ENCODE peak calls at places on chromosome 9, in four cellular contexts. B is GM13977, K is heart right ventricle, S is astrocyte. H is an unnamed sample.

GRCh38 chr9:136533775-136534157 is 12.1 kb downstream of the NOTCH1 start:
- DNase-seq in B (no peak), K (no peak), S (no peak), H (no peak)

GRCh38 chr9:135085830-135086546 is 1.5 kb upstream of the OLFM1 start:
- DNase-seq in B (peak), K (peak), S (peak), H (no peak)

GRCh38 chr9:121735065-121735791 is 83.8 kb downstream of the DAB2IP start:
- DNase-seq in B (peak), K (no peak), S (peak), H (peak)

GRCh38 chr9:100229136-100229535 is 123.6 kb downstream of the TEX10 start:
- DNase-seq in B (no peak), K (no peak), S (no peak), H (no peak)

GRCh38 chr9:134210908-134211810 is 46.8 kb upstream of the RNU6ATAC start:
- DNase-seq in B (no peak), K (peak), S (no peak), H (no peak)

GRCh38 chr9:84799231-84799630 is 129.7 kb downstream of the NTRK2 start:
- DNase-seq in B (no peak), K (no peak), S (no peak), H (no peak)

GRCh38 chr9:110864011-110864410 is 174.3 kb downstream of the LPAR1 start:
- DNase-seq in B (no peak), K (no peak), S (no peak), H (no peak)

GRCh38 chr9:81633952-81634421 is 55.4 kb downstream of the TLE1 start:
- DNase-seq in B (no peak), K (no peak), S (no peak), H (no peak)

GRCh38 chr9:99824378-99825157 is 2.9 kb downstream of the NR4A3 start:
- DNase-seq in B (peak), K (peak), S (no peak), H (peak)

GRCh38 chr9:97373311-97373710 is 38.6 kb upstream of the TDRD7 start:
- DNase-seq in B (no peak), K (no peak), S (no peak), H (no peak)

GRCh38 chr9:95049761-95050160 is 267.7 kb downstream of the FANCC start:
- DNase-seq in B (no peak), K (no peak), S (no peak), H (no peak)

GRCh38 chr9:122810306-122810946 is 10.5 kb downstream of the OR1K1 start:
- DNase-seq in B (peak), K (peak), S (peak), H (no peak)

GRCh38 chr9:93020785-93021670 is 37.5 kb upstream of the SUSD3 start:
- DNase-seq in B (no peak), K (no peak), S (no peak), H (no peak)
- TF ChIP-seq CTCF in B (peak), K (no peak), S (no peak), H (no peak)

GRCh38 chr9:107258919-107259318 is 24.2 kb upstream of the RAD23B start:
- DNase-seq in B (no peak), K (no peak), S (no peak), H (no peak)

GRCh38 chr9:107261106-107261505 is 22.0 kb upstream of the RAD23B start:
- DNase-seq in B (no peak), K (no peak), S (no peak), H (no peak)

GRCh38 chr9:107263289-107263688 is 19.8 kb upstream of the RAD23B start:
- DNase-seq in B (no peak), K (no peak), S (no peak), H (no peak)

GRCh38 chr9:107260437-107261081 is 22.5 kb upstream of the RAD23B start:
- DNase-seq in B (peak), K (no peak), S (no peak), H (no peak)
- TF ChIP-seq CTCF in B (no peak), K (no peak), S (no peak), H (no peak)

DNA sequence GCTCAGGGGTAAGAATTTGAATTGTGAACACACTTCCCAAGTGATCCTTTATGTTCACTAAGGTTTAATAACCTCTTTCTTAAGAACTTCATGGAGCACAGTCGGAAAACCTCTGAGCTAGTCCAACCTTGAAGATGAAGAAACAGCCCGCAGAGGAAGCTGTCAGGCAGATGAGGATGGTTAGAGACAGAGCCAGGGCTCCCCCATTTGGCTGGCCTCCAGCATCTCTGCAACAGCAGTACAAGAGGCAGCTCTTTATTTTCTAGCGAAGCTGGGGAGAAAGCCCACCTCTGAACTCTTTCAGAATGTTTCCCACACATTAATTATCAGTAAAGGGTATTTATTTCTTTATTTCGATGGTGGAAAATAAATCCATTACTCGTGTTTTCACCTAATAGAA is 350.8 kb downstream of the DMRT2 start:
- DNase-seq in B (no peak), K (no peak), S (no peak), H (no peak)
- TF ChIP-seq CTCF in B (no peak), K (no peak), S (no peak), H (no peak)

DNA sequence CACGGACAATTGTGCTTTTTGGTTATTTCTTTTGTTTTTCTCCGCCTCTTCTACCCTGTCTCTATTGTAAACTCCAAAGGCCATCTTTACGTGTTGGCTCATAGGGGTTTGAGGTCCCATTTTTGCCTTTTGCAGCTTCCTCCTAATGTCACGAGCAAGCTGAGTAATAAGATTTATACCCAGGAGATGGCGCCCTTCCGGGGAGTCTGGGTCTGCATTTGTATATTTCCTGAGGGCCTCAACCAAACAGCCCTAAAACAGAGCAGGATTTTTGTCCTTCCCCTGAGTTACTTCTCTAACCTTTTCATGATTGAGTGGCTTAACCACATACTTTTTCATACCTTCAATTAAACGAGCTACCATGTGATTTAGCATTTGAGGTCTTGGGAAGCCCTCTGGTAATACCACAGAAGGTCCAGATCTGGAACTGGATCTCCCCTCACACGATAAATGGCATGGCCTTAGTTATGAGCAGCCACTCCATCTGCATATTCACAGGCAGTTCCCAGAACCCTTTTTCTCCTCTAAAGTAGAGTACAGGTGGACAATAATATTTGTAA is 11.2 kb upstream of the CFAP95 start:
- DNase-seq in B (no peak), K (no peak), S (no peak), H (no peak)
- TF ChIP-seq CTCF in B (peak), K (no peak), S (peak), H (peak)

GRCh38 chr9:4732890-4733289 is 8.1 kb downstream of the AK3 start:
- DNase-seq in B (no peak), K (no peak), S (no peak), H (no peak)
- TF ChIP-seq CTCF in B (no peak), K (no peak), S (no peak), H (no peak)

GRCh38 chr9:128149001-128149701 is at the start of gene LCN2:
- DNase-seq in B (no peak), K (no peak), S (no peak), H (no peak)
- TF ChIP-seq CTCF in B (no peak), K (no peak), S (no peak), H (no peak)

GRCh38 chr9:75184471-75184870 is 96.2 kb downstream of the OSTF1 start:
- DNase-seq in B (no peak), K (no peak), S (no peak), H (no peak)

GRCh38 chr9:75188756-75189155 is 100.4 kb downstream of the OSTF1 start:
- DNase-seq in B (no peak), K (no peak), S (no peak), H (no peak)

GRCh38 chr9:75183293-75183692 is 95.0 kb downstream of the OSTF1 start:
- DNase-seq in B (no peak), K (no peak), S (no peak), H (no peak)

GRCh38 chr9:75186767-75187380 is 98.6 kb downstream of the OSTF1 start:
- DNase-seq in B (peak), K (no peak), S (no peak), H (no peak)

GRCh38 chr9:75185585-75186170 is 97.4 kb downstream of the OSTF1 start:
- DNase-seq in B (peak), K (no peak), S (no peak), H (no peak)
- TF ChIP-seq CTCF in B (peak), K (peak), S (peak), H (peak)

GRCh38 chr9:126665696-126666035 is 51.9 kb downstream of the LMX1B start:
- DNase-seq in B (no peak), K (no peak), S (no peak), H (no peak)

GRCh38 chr9:126667190-126668055 is 53.7 kb downstream of the LMX1B start:
- DNase-seq in B (no peak), K (no peak), S (no peak), H (no peak)

GRCh38 chr9:126663661-126664072 is 49.9 kb downstream of the LMX1B start:
- DNase-seq in B (no peak), K (peak), S (no peak), H (no peak)

GRCh38 chr9:126666155-126666803 is 52.6 kb downstream of the LMX1B start:
- DNase-seq in B (no peak), K (no peak), S (no peak), H (no peak)

GRCh38 chr9:126664893-126665695 is 51.4 kb downstream of the LMX1B start:
- DNase-seq in B (no peak), K (no peak), S (no peak), H (no peak)
- TF ChIP-seq CTCF in B (no peak), K (no peak), S (no peak), H (no peak)

DNA sequence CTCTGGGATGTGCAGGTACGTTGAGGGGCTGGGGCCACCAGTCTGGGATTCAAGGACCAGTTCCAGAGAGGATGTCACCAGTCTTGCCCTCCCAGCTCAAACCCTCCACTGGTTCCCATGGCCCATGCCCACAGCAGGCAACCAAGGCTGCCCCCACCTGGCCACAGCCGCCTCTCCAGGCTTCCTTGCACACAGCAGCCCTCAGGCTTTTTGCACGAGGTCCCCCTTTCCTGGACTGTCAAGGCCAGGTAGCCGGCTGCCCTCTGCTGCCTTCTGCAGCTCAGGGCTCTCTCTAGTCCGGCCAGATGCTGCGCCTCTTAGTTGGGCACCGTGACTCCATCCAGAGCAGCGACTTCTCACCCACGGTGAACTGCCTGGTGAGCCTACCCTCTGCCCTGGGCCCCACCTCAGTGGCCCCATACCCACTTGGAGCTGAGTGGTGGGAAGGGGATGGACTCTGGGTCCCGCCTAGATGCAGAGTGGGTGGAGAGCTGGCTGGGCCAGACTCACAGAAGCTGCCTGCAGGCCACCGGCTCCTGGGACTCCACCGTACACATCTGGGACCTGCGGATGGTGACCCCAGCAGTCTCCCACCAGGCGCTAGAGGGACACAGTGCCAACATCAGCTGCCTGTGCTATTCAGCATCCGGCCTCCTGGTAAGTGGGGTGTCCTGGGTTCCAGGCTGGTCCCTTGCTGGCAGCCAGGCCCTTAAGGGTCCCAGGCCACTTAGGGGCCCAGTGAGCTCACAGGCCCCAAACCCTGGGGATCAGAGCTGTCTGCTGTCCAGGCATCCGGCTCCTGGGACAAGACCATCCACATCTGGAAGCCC is 2.9 kb downstream of the WDR38 start:
- DNase-seq in B (no peak), K (no peak), S (no peak), H (no peak)
- TF ChIP-seq CTCF in B (peak), K (no peak), S (no peak), H (peak)

GRCh38 chr9:126337690-126338426 is 11.2 kb downstream of the MVB12B start:
- DNase-seq in B (no peak), K (no peak), S (no peak), H (no peak)

GRCh38 chr9:126338945-126339344 is 12.3 kb downstream of the MVB12B start:
- DNase-seq in B (no peak), K (no peak), S (no peak), H (no peak)

GRCh38 chr9:126336350-126337335 is 10.0 kb downstream of the MVB12B start:
- DNase-seq in B (no peak), K (no peak), S (no peak), H (no peak)

GRCh38 chr9:126334626-126335621 is 8.3 kb downstream of the MVB12B start:
- DNase-seq in B (no peak), K (no peak), S (peak), H (no peak)

DNA sequence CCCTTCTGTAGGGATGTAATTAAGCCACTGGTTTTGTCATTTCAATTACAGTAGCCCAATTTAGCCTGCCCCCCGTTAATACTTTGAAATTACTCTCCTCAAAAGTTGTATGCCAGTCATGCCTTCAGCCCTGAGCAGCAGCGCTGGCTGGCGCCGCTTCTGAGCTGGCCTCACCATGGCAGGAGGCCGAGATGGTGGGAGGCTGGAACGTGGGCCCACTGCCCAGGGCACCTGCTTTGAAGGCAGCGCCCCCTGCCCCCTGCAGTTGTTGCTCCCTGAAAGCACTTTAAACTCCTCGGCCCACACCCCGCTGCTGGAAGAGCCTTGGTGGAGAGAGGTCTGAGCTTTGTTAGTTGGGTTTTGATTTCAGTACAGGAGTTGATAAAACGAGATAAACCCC is 9.2 kb downstream of the MVB12B start:
- DNase-seq in B (no peak), K (no peak), S (no peak), H (no peak)
- TF ChIP-seq CTCF in B (no peak), K (no peak), S (no peak), H (no peak)